ENCODE peak calls at places on chromosomes 12 and 14, in nine cellular contexts. S is ovary, X is MM.1S, C is cardiac muscle cell, E is uterus, P is A673, D is stomach, A is right atrium auricular region, O is HCT116. T is an unnamed sample. For H3K4me1 and H3K36me3, the result is how much of the 10 kb centered on the place peaks cover.

GRCh38 chr12:100793182-100793581 is 1.4 kb upstream of the ANO4 start:
- DNase-seq in E (no peak), C (peak), S (no peak), O (peak), X (no peak), P (no peak), A (no peak), D (no peak), T (no peak)

GRCh38 chr12:26121841-26122680 is 2.8 kb downstream of the BHLHE41 start:
- DNase-seq in C (peak), E (no peak), X (peak), O (no peak), P (peak), S (peak), A (no peak), D (no peak), T (peak)

GRCh38 chr14:104138098-104138890 is at the start of gene KIF26A:
- DNase-seq in S (peak), C (no peak), D (no peak), P (peak), X (no peak), A (no peak), E (no peak), O (peak), T (peak)

GRCh38 chr12:111842556-111843396 is 748 bp downstream of the MAPKAPK5 start:
- DNase-seq in S (no peak), A (no peak), O (no peak), C (peak), P (peak), E (no peak), D (no peak), X (peak), T (peak)

GRCh38 chr14:63295991-63296630 is 22.6 kb downstream of the GPHB5 start:
- DNase-seq in A (no peak), S (no peak), P (no peak), D (no peak), X (no peak), O (no peak), C (no peak), E (no peak), T (no peak)

GRCh38 chr12:128726866-128727265 is 96.9 kb downstream of the SLC15A4 start:
- DNase-seq in O (no peak), S (no peak), D (no peak), X (no peak), C (no peak), E (no peak), A (no peak), P (no peak), T (peak)

GRCh38 chr12:31518680-31519227 is 72.2 kb downstream of the DENND5B start:
- DNase-seq in O (peak), S (no peak), X (no peak), D (no peak), E (peak), A (no peak), C (peak), P (peak), T (no peak)

GRCh38 chr12:51621155-51621922 is 30.3 kb downstream of the SCN8A start:
- DNase-seq in A (no peak), O (no peak), S (no peak), X (no peak), D (no peak), E (no peak), P (no peak), C (peak), T (no peak)

GRCh38 chr14:59004012-59004411 is 184.5 kb upstream of the DAAM1 start:
- DNase-seq in D (no peak), X (no peak), P (peak), E (no peak), C (peak), O (no peak), S (no peak), A (no peak), T (no peak)

GRCh38 chr12:87836190-87836589 is 193.0 kb downstream of the C12orf50 start:
- DNase-seq in C (no peak), E (no peak), P (peak), S (no peak), A (no peak), X (no peak), O (no peak), D (no peak), T (no peak)

GRCh38 chr12:58393152-58393551 is 451.8 kb downstream of the ATP23 start:
- DNase-seq in O (no peak), C (no peak), A (no peak), D (no peak), P (no peak), E (no peak), S (no peak), X (no peak), T (no peak)

GRCh38 chr12:12153596-12153995 is 82.9 kb downstream of the BCL2L14 start:
- DNase-seq in S (no peak), A (no peak), C (no peak), D (no peak), O (no peak), E (no peak), P (peak), X (no peak), T (no peak)

GRCh38 chr14:102911991-102912761 is 10.3 kb upstream of the AMN start:
- DNase-seq in D (no peak), S (no peak), E (no peak), A (no peak), X (no peak), P (no peak), C (no peak), O (no peak), T (peak)

GRCh38 chr12:84807249-84807648 is 105.3 kb downstream of the SLC6A15 start:
- DNase-seq in X (no peak), S (no peak), D (no peak), O (no peak), E (no peak), A (no peak), P (no peak), C (no peak), T (no peak)

GRCh38 chr14:70771781-70772212 is 37.5 kb downstream of the MAP3K9 start:
- DNase-seq in O (no peak), X (no peak), E (no peak), A (no peak), S (no peak), C (no peak), D (no peak), P (peak), T (no peak)

GRCh38 chr14:35333797-35334743 is 41.9 kb downstream of the PSMA6 start:
- DNase-seq in C (no peak), E (no peak), S (peak), X (no peak), A (no peak), D (no peak), O (no peak), P (no peak), T (no peak)

GRCh38 chr14:104516906-104517305 is 62.7 kb upstream of the C14orf180 start:
- DNase-seq in P (no peak), O (no peak), A (peak), C (no peak), X (no peak), D (no peak), S (no peak), E (no peak), T (no peak)

GRCh38 chr14:90715993-90716392 is 100.2 kb downstream of the TTC7B start:
- DNase-seq in D (no peak), S (no peak), C (no peak), E (no peak), P (no peak), O (no peak), X (no peak), A (no peak), T (no peak)

GRCh38 chr14:37186865-37187264 is 10.9 kb upstream of the MIPOL1 start:
- DNase-seq in O (no peak), D (no peak), C (no peak), E (no peak), A (no peak), P (no peak), X (no peak), S (no peak), T (no peak)

GRCh38 chr12:39062266-39062996 is 157.0 kb upstream of the CPNE8 start:
- DNase-seq in O (no peak), C (no peak), S (no peak), E (no peak), P (no peak), A (no peak), X (no peak), D (no peak), T (no peak)

GRCh38 chr14:35385042-35385839 is 19.3 kb downstream of the NFKBIA start:
- DNase-seq in O (no peak), S (peak), A (peak), D (peak), C (peak), X (no peak), E (peak), P (peak), T (peak)

GRCh38 chr14:34003691-34004090 is 52.8 kb upstream of the EGLN3 start:
- DNase-seq in P (no peak), S (no peak), C (no peak), A (no peak), D (no peak), E (no peak), X (no peak), O (no peak), T (no peak)

GRCh38 chr14:105146976-105147700 is 21.4 kb downstream of the JAG2 start:
- DNase-seq in S (no peak), P (no peak), X (no peak), O (no peak), C (no peak), D (no peak), A (no peak), E (no peak), T (peak)

GRCh38 chr14:64910847-64911495 is 3.3 kb upstream of the CHURC1 start:
- DNase-seq in C (peak), P (peak), E (no peak), X (no peak), S (no peak), O (peak), A (no peak), D (no peak), T (no peak)

GRCh38 chr14:84458881-84459280 is 1071.1 kb upstream of the FLRT2 start:
- DNase-seq in S (no peak), A (no peak), O (no peak), E (no peak), C (no peak), X (no peak), P (no peak), D (no peak), T (no peak)

GRCh38 chr12:115771065-115771464 is 506.4 kb downstream of the MED13L start:
- DNase-seq in P (no peak), D (no peak), S (no peak), E (no peak), C (peak), X (no peak), A (no peak), O (peak), T (peak)

GRCh38 chr14:44652640-44653039 is 145.6 kb upstream of the FSCB start:
- DNase-seq in A (no peak), C (no peak), X (no peak), P (no peak), D (no peak), O (no peak), S (no peak), E (no peak), T (no peak)

GRCh38 chr12:56636118-56636674 is 6.1 kb upstream of the BAZ2A start:
- DNase-seq in O (peak), S (peak), D (peak), C (peak), X (peak), P (peak), E (peak), A (peak), T (peak)

GRCh38 chr14:72616294-72616693 is 277.6 kb downstream of the DPF3 start:
- DNase-seq in D (no peak), X (no peak), P (no peak), C (peak), S (no peak), E (no peak), O (no peak), A (no peak), T (no peak)
- H3K4me1 ChIP-seq in D (under half), X (under half), P (under half), C (under half), S (under half), E (under half), O (under half), A (half or more), T (under half)

DNA sequence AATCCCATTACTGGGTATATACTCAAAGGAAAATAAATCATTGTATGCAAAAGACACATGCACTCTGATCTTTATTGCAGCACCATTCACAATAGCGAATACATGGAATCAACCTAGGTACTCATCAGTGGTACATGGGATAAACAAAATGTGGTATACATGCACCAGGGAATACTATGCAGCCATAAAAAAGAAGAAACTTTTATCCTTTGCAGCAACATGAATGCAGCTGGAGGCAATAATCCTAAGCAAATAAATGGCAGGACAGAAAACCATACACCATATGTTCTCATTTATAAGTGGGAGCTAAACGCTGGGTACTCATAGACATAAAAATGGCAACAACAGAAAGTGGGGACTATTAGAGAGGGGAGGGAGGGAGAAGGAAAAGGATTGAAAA is 15.9 kb downstream of the ERGIC2 start:
- DNase-seq in S (no peak), P (no peak), A (no peak), X (no peak), C (no peak), E (no peak), D (no peak), O (no peak), T (no peak)
- H3K36me3 ChIP-seq in S (under half), P (under half), A (under half), X (under half), C (under half), E (under half), D (half or more), O (under half), T (under half)

DNA sequence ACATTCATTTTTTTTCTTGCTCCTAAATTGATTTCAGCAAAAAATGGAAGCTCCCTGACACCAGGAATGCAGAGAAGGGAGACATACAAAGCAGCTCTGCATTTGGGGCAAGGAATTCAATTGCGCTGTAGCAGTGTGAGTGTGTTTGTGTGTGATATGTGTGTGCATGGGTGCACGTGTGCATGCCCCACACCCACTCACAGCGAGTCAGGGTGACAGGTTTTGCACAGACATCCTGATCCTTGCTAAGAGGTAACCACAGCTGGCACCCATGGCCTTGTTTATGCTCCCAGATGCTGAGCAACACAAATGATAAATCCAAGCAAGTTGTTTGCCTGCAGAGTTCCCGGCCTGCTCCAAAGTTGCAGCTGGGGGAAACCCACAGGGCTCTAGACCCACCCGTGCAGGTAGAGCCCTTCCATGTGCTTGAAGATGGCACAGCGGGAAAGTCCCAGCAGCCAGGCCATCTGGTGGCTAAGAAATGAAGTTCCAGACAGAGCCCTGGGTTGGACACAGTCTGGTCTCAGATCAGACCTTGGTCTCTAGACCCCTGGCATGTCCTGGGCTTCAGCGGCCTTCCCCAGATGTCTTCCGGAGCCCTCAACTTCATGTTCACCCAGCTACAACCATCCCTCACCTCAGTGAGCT is 25.8 kb upstream of the BDKRB2 start:
- DNase-seq in S (no peak), A (no peak), D (no peak), X (no peak), P (no peak), C (no peak), O (no peak), E (no peak), T (no peak)
- TF ChIP-seq CTCF in S (no peak), A (no peak), D (no peak), X (no peak), P (no peak), C (no peak), O (no peak), E (no peak), T (no peak)

GRCh38 chr14:94179244-94179643 is 5.1 kb downstream of the PPP4R4 start:
- DNase-seq in E (no peak), X (no peak), A (no peak), P (no peak), D (no peak), O (no peak), S (no peak), C (no peak), T (no peak)

GRCh38 chr14:94180655-94181271 is 6.6 kb downstream of the PPP4R4 start:
- DNase-seq in D (no peak), A (no peak), S (no peak), E (no peak), C (peak), P (peak), X (peak), O (peak), T (no peak)

GRCh38 chr14:94175403-94176146 is 1.5 kb downstream of the PPP4R4 start:
- DNase-seq in A (no peak), P (no peak), E (no peak), C (peak), D (no peak), X (no peak), S (no peak), O (no peak), T (no peak)

GRCh38 chr14:94176808-94177207 is 2.7 kb downstream of the PPP4R4 start:
- DNase-seq in D (no peak), X (no peak), P (no peak), C (no peak), E (no peak), A (no peak), O (no peak), S (no peak), T (no peak)

GRCh38 chr14:94177806-94178205 is 3.7 kb downstream of the PPP4R4 start:
- DNase-seq in E (no peak), C (no peak), A (no peak), X (no peak), S (no peak), D (no peak), O (no peak), P (no peak), T (no peak)
- H3K4me1 ChIP-seq in E (under half), C (under half), A (under half), X (under half), S (under half), D (under half), O (under half), P (under half), T (under half)

DNA sequence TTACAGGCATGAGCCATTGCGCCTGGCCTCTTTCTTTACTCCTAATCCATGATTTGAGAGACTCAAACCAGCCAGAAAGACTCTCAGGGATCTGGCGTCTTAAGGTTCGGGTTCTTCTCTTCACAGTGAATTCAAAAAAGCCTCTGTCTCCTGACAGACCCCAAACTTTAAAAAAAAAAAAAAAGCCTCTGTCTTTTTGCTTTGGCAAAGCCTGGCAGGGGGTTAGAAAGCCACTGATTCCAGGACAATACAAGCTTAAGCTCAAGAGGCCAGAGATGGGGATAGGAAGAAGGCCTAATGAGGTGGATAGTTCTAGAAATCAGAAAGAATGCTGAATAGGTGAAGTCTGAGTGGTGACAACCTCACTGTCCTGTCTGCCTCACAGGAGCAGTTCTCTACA is 8.8 kb downstream of the NRIP2 start:
- DNase-seq in A (no peak), P (no peak), E (no peak), C (no peak), D (no peak), O (no peak), S (no peak), X (no peak), T (no peak)
- H3K36me3 ChIP-seq in A (half or more), P (under half), E (under half), C (under half), D (half or more), O (under half), S (under half), X (under half), T (under half)

DNA sequence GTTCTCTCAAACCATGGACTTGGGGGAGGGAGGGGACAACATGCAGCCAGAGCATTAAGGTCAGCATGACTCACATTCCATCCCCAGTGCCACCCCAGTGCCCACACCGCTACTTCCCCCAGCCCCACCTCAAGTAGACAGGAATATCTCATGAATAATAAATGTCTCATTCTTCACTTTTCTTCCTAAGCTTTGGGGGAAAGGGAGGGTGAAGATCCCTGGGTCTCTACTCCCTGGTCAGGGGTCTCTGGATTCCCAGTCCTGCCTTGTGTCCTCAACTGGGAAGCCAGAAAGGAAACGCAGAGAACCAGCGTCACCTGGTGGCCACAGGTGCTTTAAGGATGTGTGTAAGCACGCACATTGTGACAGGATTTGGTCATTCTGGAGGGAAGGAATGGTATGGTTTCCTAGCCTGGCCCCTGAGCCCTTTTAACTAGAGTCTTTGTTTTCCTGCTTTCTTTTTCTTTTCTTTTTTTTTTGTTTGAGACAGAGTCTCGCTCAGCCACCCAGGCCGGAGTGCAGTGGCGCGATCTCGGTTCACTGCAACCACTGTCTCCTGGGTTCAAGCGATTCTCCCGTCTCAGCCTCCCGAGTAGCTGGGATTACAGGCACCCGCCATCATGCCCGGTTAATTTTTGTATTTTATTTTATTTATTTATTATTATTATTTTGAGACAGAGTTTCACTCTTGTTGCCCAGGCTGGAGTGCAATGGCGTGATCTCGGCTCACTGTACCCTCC is 3.4 kb downstream of the GPR84 start:
- DNase-seq in P (peak), S (peak), D (peak), O (peak), C (peak), X (peak), E (peak), A (no peak), T (peak)
- TF ChIP-seq CTCF in P (peak), S (peak), D (peak), O (peak), C (peak), X (peak), E (peak), A (peak), T (peak)